ENCODE peak calls at places on chromosome 4, in seven cellular contexts. C, W, R, V, O, X and M are unnamed samples.

GRCh38 chr4:118968813-118969212 is 80.2 kb downstream of the SYNPO2 start:
- DNase-seq in C (no peak), W (no peak), R (no peak), V (no peak), O (no peak), X (no peak), M (no peak)

GRCh38 chr4:25330905-25331816 is 18.6 kb downstream of the ZCCHC4 start:
- DNase-seq in C (no peak), W (no peak), R (no peak), V (no peak), O (no peak), X (no peak), M (no peak)

GRCh38 chr4:1047106-1047975 is 35.9 kb downstream of the FGFRL1 start:
- DNase-seq in C (no peak), W (no peak), R (peak; percentile 60), V (no peak), O (no peak), X (no peak), M (no peak)

GRCh38 chr4:80311130-80311529 is 24.4 kb upstream of the CFAP299 start:
- DNase-seq in C (no peak), W (peak; percentile 10), R (no peak), V (no peak), O (no peak), X (no peak), M (no peak)

GRCh38 chr4:52572936-52573485 is 86.1 kb downstream of the USP46 start:
- DNase-seq in C (no peak), W (peak; percentile 38), R (no peak), V (no peak), O (no peak), X (no peak), M (peak; percentile 65)

GRCh38 chr4:150244600-150244999 is 166.4 kb downstream of the DCLK2 start:
- DNase-seq in C (peak; percentile 41), W (no peak), R (no peak), V (no peak), O (no peak), X (no peak), M (peak; percentile 42)

GRCh38 chr4:71269241-71269640 is 69.6 kb upstream of the SLC4A4 start:
- DNase-seq in C (no peak), W (no peak), R (no peak), V (no peak), O (no peak), X (no peak), M (no peak)

GRCh38 chr4:42277291-42277690 is 120.0 kb upstream of the SHISA3 start:
- DNase-seq in C (no peak), W (no peak), R (no peak), V (no peak), O (no peak), X (no peak), M (no peak)

GRCh38 chr4:7207791-7208231 is 15.5 kb downstream of the SORCS2 start:
- DNase-seq in C (no peak), W (no peak), R (no peak), V (no peak), O (no peak), X (no peak), M (no peak)

DNA sequence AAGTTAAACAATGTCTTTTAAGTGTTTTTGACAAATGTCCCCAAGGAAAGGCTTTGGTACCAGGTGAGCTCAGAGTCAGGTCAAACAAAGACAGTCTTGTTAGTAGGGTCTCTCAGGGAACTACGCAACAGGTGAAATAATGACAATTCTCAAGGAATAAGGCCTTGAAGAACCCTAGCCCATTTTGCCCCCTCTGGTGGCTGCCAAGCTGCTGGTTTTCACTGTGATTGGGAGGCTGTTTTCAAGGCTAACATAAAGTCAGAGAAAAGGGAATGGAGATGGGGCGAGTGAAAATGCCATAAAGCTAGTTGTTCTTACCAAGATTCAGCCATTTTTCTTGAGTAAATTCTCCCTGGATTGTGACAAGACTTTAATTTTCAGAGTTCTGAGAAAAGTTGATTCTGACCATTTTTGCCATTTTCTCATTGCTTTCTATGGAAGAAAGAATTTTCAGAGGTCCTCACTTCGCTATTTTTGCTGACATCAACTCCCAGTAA is 58.7 kb downstream of the RWDD4 start:
- DNase-seq in C (no peak), W (no peak), R (no peak), V (no peak), O (no peak), X (no peak), M (no peak)
- TF ChIP-seq CTCF in C (peak; percentile 34), W (peak; percentile 43), R (peak; percentile 12), V (no peak), O (no peak), X (no peak), M (peak; percentile 74)

GRCh38 chr4:3246458-3247398 is 2.2 kb upstream of the MSANTD1 start:
- DNase-seq in C (no peak), W (no peak), R (no peak), V (no peak), O (no peak), X (no peak), M (no peak)
- TF ChIP-seq CTCF in C (peak; percentile 7), W (no peak), R (no peak), V (no peak), O (no peak), X (no peak), M (peak; percentile 34)

GRCh38 chr4:99825272-99825671 is 8.6 kb downstream of the DAPP1 start:
- DNase-seq in C (no peak), W (no peak), R (no peak), V (no peak), O (no peak), X (no peak), M (no peak)
- TF ChIP-seq CTCF in C (no peak), W (no peak), R (no peak), V (no peak), O (no peak), X (no peak), M (no peak)

GRCh38 chr4:110480031-110480549 is 4.1 kb downstream of the ENPEP start:
- DNase-seq in C (no peak), W (peak; percentile 4), R (no peak), V (no peak), O (no peak), X (no peak), M (peak; percentile 89)
- TF ChIP-seq CTCF in C (peak; percentile 27), W (peak; percentile 11), R (no peak), V (no peak), O (no peak), X (no peak), M (peak; percentile 75)

GRCh38 chr4:127601029-127601428 is 31.7 kb upstream of the INTU start:
- DNase-seq in C (no peak), W (no peak), R (no peak), V (no peak), O (no peak), X (no peak), M (peak; percentile 17)
- TF ChIP-seq CTCF in C (peak; percentile 24), W (peak; percentile 44), R (no peak), V (no peak), O (no peak), X (no peak), M (peak; percentile 67)

DNA sequence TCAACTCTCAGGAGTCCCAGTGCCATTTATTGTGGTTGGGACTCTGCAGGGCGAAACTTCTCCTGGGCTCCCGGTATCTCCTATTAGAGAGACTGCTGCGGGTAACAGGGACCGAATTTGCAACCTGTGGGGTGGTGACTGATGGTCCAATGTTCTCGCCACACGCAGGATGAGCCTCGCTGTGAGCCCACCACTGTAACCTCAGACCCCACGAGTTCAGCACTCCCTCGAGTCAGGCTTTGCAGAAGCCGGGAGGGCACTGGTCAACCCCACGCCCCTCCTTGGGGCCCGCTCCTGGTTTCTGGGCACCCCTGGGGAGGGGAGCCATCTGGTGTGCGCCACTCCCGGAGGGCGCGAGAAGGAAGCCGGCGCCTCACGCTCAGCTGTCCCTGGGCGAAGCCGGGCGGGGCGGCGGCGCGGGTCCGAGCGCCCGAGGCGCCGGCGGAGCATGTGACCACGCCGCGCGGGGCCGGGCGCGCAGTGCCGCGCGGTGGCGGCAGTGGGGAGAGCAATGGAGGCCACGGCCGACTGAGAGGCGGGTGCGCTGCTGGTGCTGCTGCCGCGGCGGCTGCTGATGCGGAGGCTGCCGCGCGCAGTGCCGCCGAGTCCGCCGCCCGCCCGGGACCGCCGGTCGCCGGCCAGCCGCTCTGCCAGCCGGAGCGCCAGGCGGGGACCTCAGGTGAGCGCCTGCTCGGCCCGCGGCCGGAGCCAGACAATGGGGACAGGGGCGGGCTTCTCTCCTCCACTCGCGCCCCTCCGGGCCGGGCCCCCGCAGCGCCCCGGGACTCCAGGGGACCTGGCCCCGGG is 100.1 kb downstream of the CEP135 start:
- DNase-seq in C (no peak), W (peak; percentile 31), R (peak; percentile 67), V (no peak), O (no peak), X (peak; percentile 68), M (peak; percentile 19)
- TF ChIP-seq CTCF in C (no peak), W (no peak), R (no peak), V (peak; percentile 23), O (no peak), X (no peak), M (peak; percentile 28)

GRCh38 chr4:176272799-176273198 is 3.8 kb upstream of the ASB5 start:
- DNase-seq in C (no peak), W (no peak), R (no peak), V (no peak), O (no peak), X (no peak), M (no peak)

GRCh38 chr4:176274441-176274840 is 5.4 kb upstream of the ASB5 start:
- DNase-seq in C (no peak), W (peak; percentile 90), R (no peak), V (no peak), O (no peak), X (no peak), M (peak; percentile 63)

GRCh38 chr4:176276710-176277109 is 7.7 kb upstream of the ASB5 start:
- DNase-seq in C (no peak), W (no peak), R (no peak), V (no peak), O (no peak), X (no peak), M (no peak)

GRCh38 chr4:176273741-176274140 is 4.7 kb upstream of the ASB5 start:
- DNase-seq in C (no peak), W (no peak), R (no peak), V (no peak), O (no peak), X (no peak), M (no peak)

GRCh38 chr4:176277162-176277904 is 8.3 kb upstream of the ASB5 start:
- DNase-seq in C (no peak), W (peak; percentile 53), R (peak; percentile 21), V (no peak), O (no peak), X (peak; percentile 58), M (peak; percentile 60)
- TF ChIP-seq CTCF in C (peak; percentile 63), W (peak; percentile 72), R (no peak), V (no peak), O (no peak), X (no peak), M (peak; percentile 75)

DNA sequence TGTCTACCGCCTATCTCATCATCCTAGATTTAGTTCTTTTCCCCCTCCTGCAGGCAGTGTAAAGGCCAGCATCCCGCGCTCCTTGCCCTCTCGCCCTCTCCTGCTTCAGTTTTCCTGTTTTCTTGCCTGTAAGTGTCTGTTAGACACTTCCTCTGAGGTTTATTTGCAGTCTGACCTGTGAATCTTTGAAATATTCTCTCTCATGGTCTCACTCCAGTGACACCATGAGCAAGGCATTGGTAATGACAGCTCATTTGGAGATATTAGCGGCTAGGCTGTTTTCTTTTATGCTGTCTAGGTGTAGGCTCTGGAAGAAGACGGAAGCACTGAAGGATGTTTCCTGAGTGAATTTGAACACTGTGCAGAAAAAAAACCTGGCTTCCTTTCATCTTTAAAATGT is 179.6 kb downstream of the KDR start:
- DNase-seq in C (no peak), W (no peak), R (no peak), V (no peak), O (no peak), X (no peak), M (no peak)
- TF ChIP-seq CTCF in C (no peak), W (no peak), R (no peak), V (no peak), O (no peak), X (no peak), M (no peak)